ENCODE peak calls at places on chromosomes 4 and X, in five cellular contexts. H, I, V, L and M are unnamed samples.

GRCh38 chr4:74110670-74111069 is 11.7 kb upstream of the CXCL2 start:
- DNase-seq in H (no peak), I (no peak), V (no peak), L (no peak), M (no peak)

GRCh38 chr4:162700815-162701361 is 465.8 kb downstream of the NAF1 start:
- DNase-seq in H (no peak), I (no peak), V (no peak), L (no peak), M (no peak)

GRCh38 chr4:32010221-32010620 is 1290.1 kb downstream of the PCDH7 start:
- DNase-seq in H (no peak), I (no peak), V (no peak), L (no peak), M (no peak)

GRCh38 chr4:88630756-88631155 is 38.5 kb downstream of the HERC3 start:
- DNase-seq in H (peak; percentile 84), I (no peak), V (no peak), L (no peak), M (no peak)

GRCh38 chrX:12984629-12985303 is 9.9 kb downstream of the TMSB4X start:
- DNase-seq in H (peak; percentile 73), I (no peak), V (peak; percentile 70), L (no peak), M (no peak)

GRCh38 chrX:40720811-40721210 is 14.5 kb downstream of the MED14 start:
- DNase-seq in H (no peak), I (no peak), V (no peak), L (no peak), M (no peak)

GRCh38 chr4:113561092-113561491 is 200.4 kb downstream of the CAMK2D start:
- DNase-seq in H (peak; percentile 30), I (no peak), V (no peak), L (no peak), M (no peak)

GRCh38 chrX:107729558-107730297 is 45.9 kb downstream of the TSC22D3 start:
- DNase-seq in H (no peak), I (no peak), V (no peak), L (no peak), M (no peak)

GRCh38 chr4:142353149-142353738 is 492.9 kb downstream of the INPP4B start:
- DNase-seq in H (peak; percentile 63), I (no peak), V (peak; percentile 33), L (no peak), M (no peak)

GRCh38 chr4:155972098-155972497 is 18.4 kb upstream of the CTSO start:
- DNase-seq in H (peak; percentile 46), I (no peak), V (no peak), L (no peak), M (no peak)

GRCh38 chr4:115343171-115343570 is 229.8 kb upstream of the NDST4 start:
- DNase-seq in H (no peak), I (no peak), V (no peak), L (no peak), M (no peak)

GRCh38 chr4:43132010-43132582 is 239.6 kb downstream of the GRXCR1 start:
- DNase-seq in H (peak; percentile 63), I (peak; percentile 49), V (no peak), L (no peak), M (no peak)

GRCh38 chr4:1542226-1542490 is 135.9 kb upstream of the NKX1-1 start:
- DNase-seq in H (no peak), I (no peak), V (no peak), L (no peak), M (no peak)

GRCh38 chr4:76301068-76301774 is 5.3 kb upstream of the STBD1 start:
- DNase-seq in H (peak; percentile 91), I (no peak), V (no peak), L (peak; percentile 45), M (no peak)

GRCh38 chr4:24248674-24249644 is 335.4 kb downstream of the DHX15 start:
- DNase-seq in H (no peak), I (no peak), V (no peak), L (no peak), M (no peak)

GRCh38 chr4:169334335-169334734 is 63.6 kb upstream of the SH3RF1 start:
- DNase-seq in H (no peak), I (no peak), V (no peak), L (no peak), M (no peak)

GRCh38 chr4:88866862-88867550 is 169.4 kb upstream of the NAP1L5 start:
- DNase-seq in H (peak; percentile 63), I (no peak), V (no peak), L (peak; percentile 90), M (no peak)

GRCh38 chr4:47074836-47075235 is 43.5 kb downstream of the GABRB1 start:
- DNase-seq in H (no peak), I (no peak), V (no peak), L (no peak), M (no peak)

GRCh38 chr4:36349904-36350554 is 68.6 kb downstream of the DTHD1 start:
- DNase-seq in H (no peak), I (no peak), V (no peak), L (no peak), M (no peak)

GRCh38 chr4:112053825-112054224 is 91.4 kb upstream of the FAM241A start:
- DNase-seq in H (no peak), I (no peak), V (no peak), L (no peak), M (no peak)

GRCh38 chrX:106698693-106699092 is 27.8 kb upstream of the RNF128 start:
- DNase-seq in H (peak; percentile 35), I (no peak), V (no peak), L (no peak), M (no peak)